ENCODE peak calls at places on chromosomes 3 and 15, in six cellular contexts. L, M, E, Z, R and X are unnamed samples.

GRCh38 chr15:77004189-77004588 is 9.3 kb downstream of the PSTPIP1 start:
- DNase-seq in Z (no peak), E (no peak), R (no peak), M (no peak), L (no peak), X (no peak)

GRCh38 chr3:192906940-192907339 is 10.7 kb downstream of the MB21D2 start:
- DNase-seq in L (no peak), R (no peak), Z (peak; percentile 76), E (peak; percentile 26), M (no peak), X (peak; percentile 80)

GRCh38 chr15:79903626-79904025 is 6.8 kb upstream of the MTHFS start:
- DNase-seq in E (no peak), M (no peak), R (no peak), L (no peak), Z (no peak), X (no peak)

GRCh38 chr3:31977736-31978135 is 3.3 kb downstream of the OSBPL10 start:
- DNase-seq in Z (no peak), M (no peak), R (peak; percentile 20), L (no peak), E (no peak), X (no peak)

GRCh38 chr3:127093312-127093711 is 99.6 kb upstream of the PRR23E start:
- DNase-seq in Z (no peak), E (no peak), L (no peak), R (no peak), M (no peak), X (no peak)

GRCh38 chr3:51557993-51558392 is 19.5 kb downstream of the RAD54L2 start:
- DNase-seq in Z (no peak), M (no peak), L (no peak), R (no peak), E (no peak), X (no peak)

GRCh38 chr3:97990624-97991277 is 18.5 kb upstream of the RIOX2 start:
- DNase-seq in R (no peak), M (no peak), Z (no peak), E (no peak), L (no peak), X (no peak)

GRCh38 chr3:119659584-119660291 is 651 bp downstream of the POPDC2 start:
- DNase-seq in E (no peak), R (no peak), L (no peak), Z (no peak), M (no peak), X (no peak)

GRCh38 chr3:3798641-3799113 is 554 bp upstream of the LRRN1 start:
- DNase-seq in M (no peak), E (peak; percentile 11), L (peak; percentile 16), R (no peak), Z (no peak), X (no peak)

GRCh38 chr3:127212231-127212630 is 19.3 kb downstream of the PRR23E start:
- DNase-seq in M (no peak), R (no peak), Z (no peak), E (no peak), L (no peak), X (no peak)

GRCh38 chr3:160956785-160957184 is 148.4 kb downstream of the B3GALNT1 start:
- DNase-seq in E (no peak), R (peak; percentile 68), L (no peak), M (no peak), Z (no peak), X (no peak)

GRCh38 chr3:114660124-114660523 is 366.3 kb downstream of the TIGIT start:
- DNase-seq in R (peak; percentile 55), E (no peak), M (peak; percentile 41), Z (no peak), L (no peak), X (no peak)

GRCh38 chr3:4812509-4812908 is 166.7 kb upstream of the BHLHE40 start:
- DNase-seq in E (no peak), M (no peak), L (no peak), R (no peak), Z (no peak), X (no peak)

GRCh38 chr15:88623061-88623460 is 1.9 kb downstream of the AEN start:
- DNase-seq in Z (no peak), M (peak; percentile 45), L (peak; percentile 32), E (no peak), R (peak; percentile 90), X (no peak)

GRCh38 chr3:22016197-22016596 is 265.2 kb upstream of the ZNF385D start:
- DNase-seq in Z (no peak), R (no peak), E (no peak), L (no peak), M (no peak), X (no peak)

GRCh38 chr3:175274474-175275218 is 415.5 kb downstream of the NAALADL2 start:
- DNase-seq in E (peak; percentile 54), L (no peak), Z (no peak), M (no peak), R (no peak), X (peak; percentile 91)

GRCh38 chr15:77549552-77550274 is 83.0 kb downstream of the LINGO1 start:
- DNase-seq in Z (no peak), L (no peak), R (no peak), E (no peak), M (no peak), X (no peak)

GRCh38 chr15:68479406-68479805 is 47.4 kb upstream of the ITGA11 start:
- DNase-seq in E (no peak), R (peak; percentile 43), M (peak; percentile 78), Z (no peak), L (no peak), X (no peak)

GRCh38 chr15:60091150-60091549 is 87.0 kb downstream of the FOXB1 start:
- DNase-seq in L (peak; percentile 60), M (peak; percentile 30), Z (no peak), E (no peak), R (peak; percentile 94), X (no peak)

GRCh38 chr3:87867001-87867400 is 191.8 kb downstream of the CGGBP1 start:
- DNase-seq in L (no peak), R (peak; percentile 42), E (no peak), Z (no peak), M (no peak), X (no peak)

GRCh38 chr3:50102558-50102957 is 13.8 kb downstream of the RBM5 start:
- DNase-seq in R (no peak), E (no peak), L (no peak), Z (no peak), M (no peak), X (no peak)

GRCh38 chr3:140004271-140004670 is 69.3 kb downstream of the CLSTN2 start:
- DNase-seq in Z (no peak), L (no peak), R (no peak), M (no peak), E (no peak), X (no peak)

GRCh38 chr3:111534701-111535100 is 7.3 kb upstream of the CD96 start:
- DNase-seq in E (no peak), M (peak; percentile 28), R (peak; percentile 67), L (no peak), Z (no peak), X (no peak)

GRCh38 chr3:65831733-65832425 is 206.8 kb downstream of the MAGI1 start:
- DNase-seq in Z (no peak), L (no peak), R (peak; percentile 85), M (peak; percentile 64), E (no peak), X (no peak)

GRCh38 chr15:77148191-77148590 is 77.3 kb upstream of the TSPAN3 start:
- DNase-seq in L (no peak), Z (no peak), R (no peak), M (no peak), E (no peak), X (no peak)

GRCh38 chr3:179347108-179347382 is 464 bp upstream of the MFN1 start:
- DNase-seq in Z (no peak), L (no peak), E (no peak), R (no peak), M (no peak), X (no peak)

GRCh38 chr3:29755416-29755815 is 474.5 kb downstream of the RBMS3 start:
- DNase-seq in L (no peak), R (no peak), M (no peak), E (no peak), Z (no peak), X (no peak)

GRCh38 chr15:66294157-66294931 is 976 bp downstream of the DIS3L start:
- DNase-seq in Z (peak; percentile 13), M (peak; percentile 22), L (peak; percentile 17), E (peak; percentile 39), R (peak; percentile 79), X (no peak)

GRCh38 chr15:76168237-76168984 is 108.6 kb downstream of the TMEM266 start:
- DNase-seq in Z (no peak), R (no peak), E (no peak), L (no peak), M (no peak), X (no peak)

GRCh38 chr15:57747206-57747605 is 40.7 kb downstream of the POLR2M start:
- DNase-seq in Z (no peak), R (peak; percentile 17), M (no peak), L (no peak), E (no peak), X (no peak)

GRCh38 chr15:20376872-20377271 is 164.7 kb downstream of the GOLGA6L6 start:
- DNase-seq in M (no peak), R (no peak), L (no peak), Z (no peak), E (no peak), X (no peak)

GRCh38 chr15:70281811-70282307 is 184.1 kb upstream of the TLE3 start:
- DNase-seq in Z (no peak), E (no peak), M (no peak), L (no peak), R (peak; percentile 67), X (no peak)

GRCh38 chr3:130935761-130936160 is 41.9 kb downstream of the ATP2C1 start:
- DNase-seq in L (no peak), E (no peak), R (peak; percentile 85), M (no peak), Z (no peak), X (no peak)

GRCh38 chr3:27880969-27881892 is 159.1 kb upstream of the EOMES start:
- DNase-seq in Z (no peak), E (no peak), M (no peak), L (no peak), R (no peak), X (no peak)

GRCh38 chr3:184005981-184006507 is 11.6 kb downstream of the ABCC5 start:
- DNase-seq in M (no peak), L (no peak), R (peak; percentile 14), Z (peak; percentile 98), E (peak; percentile 98), X (peak; percentile 96)

GRCh38 chr3:8625991-8626390 is 18.6 kb downstream of the SSUH2 start:
- DNase-seq in M (no peak), E (no peak), Z (no peak), L (no peak), R (peak; percentile 42), X (no peak)

GRCh38 chr3:160929595-160929994 is 173.6 kb downstream of the PPM1L start:
- DNase-seq in E (no peak), Z (no peak), R (no peak), L (no peak), M (no peak), X (peak; percentile 1)

GRCh38 chr3:73094951-73095350 is 33.5 kb downstream of the EBLN2 start:
- DNase-seq in L (no peak), M (no peak), R (no peak), E (no peak), Z (peak; percentile 46), X (no peak)

GRCh38 chr15:27670481-27670880 is 428.6 kb downstream of the OCA2 start:
- DNase-seq in Z (no peak), M (no peak), L (no peak), E (peak; percentile 23), R (no peak), X (peak; percentile 8)

GRCh38 chr15:33737687-33738606 is 230.3 kb upstream of the CHRM5 start:
- DNase-seq in Z (peak; percentile 19), M (no peak), R (peak; percentile 41), L (no peak), E (peak; percentile 15), X (peak; percentile 7)